ENCODE peak calls at places on chromosomes 12 and 14, in five cellular contexts. P, O, T, L and B are unnamed samples.

GRCh38 chr14:79670811-79671210 is 540.5 kb downstream of the DIO2 start:
- DNase-seq in T (no peak), O (no peak), L (no peak), P (no peak), B (no peak)

GRCh38 chr14:104681689-104682074 is 7.7 kb upstream of the INF2 start:
- DNase-seq in T (peak; percentile 79), O (no peak), P (peak; percentile 86), L (peak; percentile 96), B (peak; percentile 38)

GRCh38 chr12:112121780-112122565 is 3.4 kb upstream of the TRAFD1 start:
- DNase-seq in P (peak; percentile 91), O (peak; percentile 77), T (peak; percentile 87), L (peak; percentile 93), B (peak; percentile 53)

GRCh38 chr14:75547552-75548250 is 25.4 kb downstream of the BATF start:
- DNase-seq in P (no peak), L (no peak), T (no peak), O (no peak), B (no peak)

GRCh38 chr14:104149617-104150141 is 11.3 kb downstream of the KIF26A start:
- DNase-seq in O (no peak), L (no peak), T (no peak), P (peak; percentile 8), B (no peak)

GRCh38 chr14:101118746-101119610 is 215.5 kb upstream of the RTL1 start:
- DNase-seq in O (no peak), L (peak; percentile 81), P (no peak), T (peak; percentile 32), B (no peak)

GRCh38 chr12:52175411-52176350 is 16.1 kb downstream of the KRT80 start:
- DNase-seq in P (peak; percentile 50), T (no peak), O (no peak), L (no peak), B (no peak)

GRCh38 chr14:104150201-104151027 is 12.0 kb downstream of the KIF26A start:
- DNase-seq in P (peak; percentile 33), T (no peak), O (no peak), L (no peak), B (no peak)

GRCh38 chr12:128644664-128645296 is 179.0 kb downstream of the SLC15A4 start:
- DNase-seq in O (no peak), L (no peak), P (no peak), T (peak; percentile 77), B (no peak)

GRCh38 chr14:58769766-58770165 is 132.0 kb downstream of the DACT1 start:
- DNase-seq in O (no peak), P (no peak), L (no peak), T (no peak), B (no peak)

GRCh38 chr14:65928995-65929394 is 516.5 kb downstream of the FUT8 start:
- DNase-seq in P (no peak), T (no peak), L (no peak), O (no peak), B (no peak)

GRCh38 chr12:109455706-109456105 is 21.4 kb downstream of the KCTD10 start:
- DNase-seq in P (no peak), T (no peak), O (no peak), L (no peak), B (no peak)

GRCh38 chr14:96698846-96699543 is 98.2 kb upstream of the VRK1 start:
- DNase-seq in T (no peak), P (no peak), O (no peak), L (no peak), B (no peak)

GRCh38 chr12:124776126-124776513 is 87.5 kb downstream of the SCARB1 start:
- DNase-seq in T (no peak), O (no peak), L (no peak), P (no peak), B (no peak)

GRCh38 chr14:65170768-65171251 is 68.5 kb upstream of the MAX start:
- DNase-seq in O (peak; percentile 36), T (peak; percentile 51), P (peak; percentile 89), L (no peak), B (peak; percentile 72)

GRCh38 chr14:77260631-77261030 is 10.4 kb downstream of the NGB start:
- DNase-seq in T (peak; percentile 40), O (no peak), P (no peak), L (no peak), B (no peak)

GRCh38 chr14:96639550-96639949 is 137.4 kb downstream of the PAPOLA start:
- DNase-seq in T (no peak), P (no peak), L (peak; percentile 68), O (no peak), B (no peak)

GRCh38 chr14:53432378-53432802 is 279.3 kb upstream of the DDHD1 start:
- DNase-seq in L (no peak), O (peak; percentile 32), P (peak; percentile 39), T (no peak), B (peak; percentile 17)

GRCh38 chr14:91159906-91160305 is 46.0 kb downstream of the DGLUCY start:
- DNase-seq in O (no peak), L (no peak), T (no peak), P (peak; percentile 58), B (no peak)

GRCh38 chr12:114848661-114849060 is 164.7 kb upstream of the TBX3 start:
- DNase-seq in O (peak; percentile 56), L (no peak), T (peak; percentile 16), P (peak; percentile 62), B (peak; percentile 81)

GRCh38 chr12:28040251-28040650 is 67.7 kb upstream of the PTHLH start:
- DNase-seq in T (no peak), O (no peak), P (no peak), L (no peak), B (no peak)

GRCh38 chr14:21454843-21455550 is 926 bp downstream of the CHD8 start:
- DNase-seq in O (no peak), T (no peak), P (no peak), L (no peak), B (no peak)

GRCh38 chr14:104917992-104918391 is 6.7 kb upstream of the PLD4 start:
- DNase-seq in O (no peak), T (no peak), L (peak; percentile 68), P (no peak), B (no peak)

GRCh38 chr12:110001596-110001995 is 2.4 kb downstream of the ANKRD13A start:
- DNase-seq in L (no peak), T (no peak), O (no peak), P (peak; percentile 96), B (peak; percentile 73)

GRCh38 chr12:106710143-106710893 is 64.2 kb upstream of the RIC8B start:
- DNase-seq in O (no peak), T (no peak), P (no peak), L (peak; percentile 8), B (no peak)

GRCh38 chr14:60738843-60739508 is 4.4 kb downstream of the MNAT1 start:
- DNase-seq in P (no peak), O (no peak), T (peak; percentile 73), L (no peak), B (no peak)

GRCh38 chr12:60148109-60148508 is 552.3 kb downstream of the SLC16A7 start:
- DNase-seq in L (no peak), O (peak; percentile 66), P (peak; percentile 98), T (no peak), B (peak; percentile 78)

GRCh38 chr12:114481200-114481535 is 75.2 kb upstream of the TBX5 start:
- DNase-seq in P (no peak), T (no peak), O (no peak), L (no peak), B (no peak)

GRCh38 chr14:99595034-99595433 is 9.0 kb downstream of the CCDC85C start:
- DNase-seq in P (no peak), O (no peak), L (no peak), T (no peak), B (no peak)

GRCh38 chr14:54555651-54556050 is 11.3 kb upstream of the SAMD4A start:
- DNase-seq in T (no peak), L (no peak), P (no peak), O (no peak), B (no peak)
- TF ChIP-seq CTCF in T (no peak), L (no peak), P (peak; percentile 7), O (peak; percentile 36), B (peak; percentile 22)

DNA sequence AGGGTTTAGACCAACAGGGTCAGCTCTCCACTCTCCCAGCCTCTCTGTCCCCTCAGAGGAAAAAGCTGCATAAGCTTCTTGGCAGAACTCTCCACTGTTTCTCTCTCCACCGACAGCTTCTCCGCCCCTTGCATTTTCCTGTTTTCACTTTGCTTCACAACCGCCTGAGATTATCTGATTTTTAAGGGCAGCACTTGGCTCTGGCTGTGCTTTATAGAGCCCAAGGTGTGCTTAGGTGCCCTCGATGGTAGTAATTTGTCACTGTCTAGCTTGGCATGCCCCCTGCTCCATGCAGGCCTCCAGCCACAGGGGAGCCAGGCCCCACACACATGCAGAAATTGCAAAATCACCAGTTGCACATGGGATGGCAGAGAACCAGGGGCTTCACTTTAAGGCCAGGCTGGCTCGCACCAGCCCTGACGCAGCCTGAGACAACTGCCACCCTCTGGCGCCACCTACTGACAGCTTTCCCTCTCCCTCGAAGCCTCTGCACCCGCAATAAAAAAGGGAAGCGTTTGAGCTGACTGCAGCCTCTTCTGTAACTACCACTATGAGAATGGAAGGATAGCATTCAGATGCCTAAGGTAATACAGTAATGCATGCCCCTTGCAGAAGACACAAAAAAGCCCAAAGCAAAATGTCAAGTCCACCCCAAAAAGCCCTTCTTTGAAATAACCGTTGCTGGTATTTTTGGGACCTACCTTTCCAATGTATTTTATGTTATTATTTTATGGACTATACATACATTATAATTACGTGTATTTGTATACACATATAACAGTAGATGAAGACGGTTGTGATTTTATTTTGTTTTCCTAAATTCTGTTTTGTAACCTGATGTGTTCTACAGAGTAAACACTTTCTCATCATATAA is 32.0 kb upstream of the RIMBP2 start:
- DNase-seq in O (no peak), P (peak; percentile 41), L (peak; percentile 96), T (peak; percentile 91), B (peak; percentile 28)
- TF ChIP-seq CTCF in O (peak; percentile 86), P (peak; percentile 89), L (no peak), T (peak; percentile 74), B (peak; percentile 86)

DNA sequence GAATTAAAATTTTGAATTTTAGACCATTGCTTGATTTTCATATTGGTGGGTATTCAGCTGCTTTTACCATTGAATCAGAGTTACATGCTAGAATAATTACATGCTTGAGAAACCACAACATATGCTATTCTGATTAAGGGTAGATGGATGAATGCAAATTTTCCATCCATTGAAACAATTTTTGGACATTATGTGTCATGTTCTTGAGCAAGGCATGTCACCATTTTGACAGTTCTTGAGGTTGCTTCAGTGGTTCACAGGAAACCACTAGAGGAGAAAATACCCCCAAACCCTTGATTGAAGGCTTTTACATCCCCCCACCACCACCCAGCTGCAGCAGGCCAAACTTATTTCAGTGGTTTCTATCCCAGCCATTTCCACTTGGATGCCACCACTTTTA is 13.5 kb downstream of the UBR7 start:
- DNase-seq in T (no peak), O (no peak), L (no peak), P (no peak), B (no peak)
- TF ChIP-seq CTCF in T (no peak), O (no peak), L (no peak), P (no peak), B (no peak)

GRCh38 chr14:45650754-45651153 is 397.8 kb upstream of the MIS18BP1 start:
- DNase-seq in L (no peak), O (no peak), T (no peak), P (no peak), B (no peak)
- TF ChIP-seq CTCF in L (no peak), O (no peak), T (no peak), P (no peak), B (no peak)